ENCODE peak calls at places on chromosomes 13 and 19, in four cellular contexts. I is stimulated activated CD8-positive, alpha-beta memory T cell treated with anti-CD3 and anti-CD28 coated beads, Interleukin-15, amount 100 ng/mL, for 24 hours; R is aorta; C is NCI-H1092 treated with DMSO at 0.1 percent for 48 hours. B is an unnamed sample.

GRCh38 chr13:100234006-100234405 is 145.1 kb downstream of the PCCA start:
- DNase-seq in I (no peak), R (no peak), C (peak; percentile 57), B (no peak)

GRCh38 chr19:51186323-51186722 is 38.6 kb upstream of the CD33 start:
- DNase-seq in I (no peak), R (no peak), C (no peak), B (no peak)

GRCh38 chr19:32830231-32831014 is 39.1 kb downstream of the SLC7A9 start:
- DNase-seq in I (no peak), R (no peak), C (no peak), B (no peak)

GRCh38 chr19:42919757-42920079 is 2.0 kb upstream of the PSG6 start:
- DNase-seq in I (no peak), R (no peak), C (no peak), B (no peak)

GRCh38 chr13:78862460-78862859 is 203.5 kb upstream of the OBI1 start:
- DNase-seq in I (no peak), R (no peak), C (no peak), B (no peak)

GRCh38 chr13:27024781-27025492 is 146.7 kb downstream of the USP12 start:
- DNase-seq in I (no peak), R (no peak), C (no peak), B (no peak)

GRCh38 chr19:42088471-42089190 is 12.7 kb downstream of the ZNF574 start:
- DNase-seq in I (no peak), R (no peak), C (no peak), B (no peak)

GRCh38 chr19:3722443-3723109 is 14.4 kb downstream of the TJP3 start:
- DNase-seq in I (no peak), R (no peak), C (no peak), B (no peak)

GRCh38 chr13:75316427-75316826 is 165.5 kb downstream of the TBC1D4 start:
- DNase-seq in I (no peak), R (no peak), C (no peak), B (no peak)

GRCh38 chr19:5128251-5128931 is 159.5 kb downstream of the KDM4B start:
- DNase-seq in I (no peak), R (peak; percentile 86), C (no peak), B (no peak)